ENCODE peak calls at places on chromosomes 1 and 21, in six cellular contexts. J is SHP77; R is MCF 10A; O is activated CD4-positive, alpha-beta T cell treated with anti-CD3 and anti-CD28 coated beads for 4 hours; Q is KG1; Z is fibroblast of villous mesenchyme. W is an unnamed sample.

GRCh38 chr1:96536576-96536975 is 185.0 kb upstream of the PTBP2 start:
- DNase-seq in J (no peak), R (no peak), O (no peak), Q (no peak), Z (peak), W (no peak)

GRCh38 chr1:112762541-112763141 is 47.5 kb upstream of the PPM1J start:
- DNase-seq in J (peak), R (no peak), O (no peak), Q (no peak), Z (peak), W (no peak)

GRCh38 chr1:200866521-200866920 is 6.3 kb upstream of the GPR25 start:
- DNase-seq in J (no peak), R (no peak), O (no peak), Q (no peak), Z (peak), W (no peak)

GRCh38 chr1:95117207-95118018 is at the start of gene TLCD4:
- DNase-seq in J (peak), R (peak), O (peak), Q (no peak), Z (peak), W (peak)

GRCh38 chr1:10687782-10688408 is 108.6 kb downstream of the CASZ1 start:
- DNase-seq in J (no peak), R (peak), O (no peak), Q (no peak), Z (peak), W (no peak)

GRCh38 chr1:243233908-243234307 is 21.2 kb downstream of the CEP170 start:
- DNase-seq in J (no peak), R (no peak), O (no peak), Q (no peak), Z (peak), W (no peak)

GRCh38 chr1:118185083-118185899 is at the start of gene SPAG17:
- DNase-seq in J (no peak), R (no peak), O (no peak), Q (no peak), Z (peak), W (peak)

GRCh38 chr1:154431586-154432373 is 26.6 kb downstream of the IL6R start:
- DNase-seq in J (no peak), R (peak), O (peak), Q (no peak), Z (peak), W (no peak)

GRCh38 chr1:227245613-227246320 is 72.5 kb downstream of the CDC42BPA start:
- DNase-seq in J (no peak), R (no peak), O (no peak), Q (no peak), Z (no peak), W (no peak)

GRCh38 chr1:7529917-7530316 is 241.2 kb upstream of the VAMP3 start:
- DNase-seq in J (no peak), R (no peak), O (no peak), Q (no peak), Z (no peak), W (no peak)

GRCh38 chr1:41678141-41678878 is 193.8 kb upstream of the EDN2 start:
- DNase-seq in J (no peak), R (no peak), O (no peak), Q (no peak), Z (peak), W (no peak)

GRCh38 chr1:82733645-82734044 is 932.9 kb downstream of the ADGRL2 start:
- DNase-seq in J (no peak), R (no peak), O (no peak), Q (no peak), Z (no peak), W (no peak)

GRCh38 chr1:113041569-113042335 is 31.2 kb upstream of the LRIG2 start:
- DNase-seq in J (no peak), R (peak), O (no peak), Q (no peak), Z (peak), W (no peak)

GRCh38 chr1:15431571-15431948 is 6.7 kb upstream of the CTRC start:
- DNase-seq in J (no peak), R (no peak), O (no peak), Q (no peak), Z (no peak), W (no peak)

GRCh38 chr1:235207202-235207565 is 46.1 kb upstream of the RBM34 start:
- DNase-seq in J (no peak), R (no peak), O (peak), Q (no peak), Z (no peak), W (no peak)

GRCh38 chr1:29502901-29503300 is 266.6 kb downstream of the PTPRU start:
- DNase-seq in J (no peak), R (no peak), O (no peak), Q (no peak), Z (no peak), W (peak)

GRCh38 chr1:79603862-79604261 is 597.3 kb upstream of the ADGRL4 start:
- DNase-seq in J (no peak), R (peak), O (no peak), Q (no peak), Z (peak), W (no peak)

GRCh38 chr1:43065191-43065590 is 106.5 kb upstream of the SLC2A1 start:
- DNase-seq in J (no peak), R (peak), O (no peak), Q (no peak), Z (no peak), W (no peak)

GRCh38 chr1:211183924-211184323 is 50.0 kb upstream of the KCNH1 start:
- DNase-seq in J (no peak), R (no peak), O (no peak), Q (no peak), Z (peak), W (no peak)

GRCh38 chr1:25756210-25756609 is 43.8 kb upstream of the SELENON start:
- DNase-seq in J (no peak), R (no peak), O (no peak), Q (no peak), Z (no peak), W (no peak)

GRCh38 chr1:91622586-91622985 is 121.9 kb downstream of the CDC7 start:
- DNase-seq in J (no peak), R (no peak), O (no peak), Q (no peak), Z (no peak), W (no peak)

GRCh38 chr1:200364121-200364759 is 45.6 kb downstream of the ZNF281 start:
- DNase-seq in J (peak), R (peak), O (no peak), Q (no peak), Z (peak), W (no peak)

GRCh38 chr1:9201421-9202239 is 32.9 kb upstream of the H6PD start:
- DNase-seq in J (no peak), R (peak), O (no peak), Q (no peak), Z (peak), W (no peak)

GRCh38 chr21:27225142-27225541 is 258.3 kb upstream of the ADAMTS5 start:
- DNase-seq in J (no peak), R (no peak), O (no peak), Q (no peak), Z (peak), W (no peak)

GRCh38 chr1:109399326-109399957 is 1.7 kb upstream of the SORT1 start:
- DNase-seq in J (peak), R (peak), O (no peak), Q (peak), Z (peak), W (no peak)

GRCh38 chr21:15241997-15242767 is 177.4 kb upstream of the NRIP1 start:
- DNase-seq in J (no peak), R (peak), O (no peak), Q (no peak), Z (no peak), W (no peak)

GRCh38 chr1:245946905-245947304 is 560.2 kb downstream of the SMYD3 start:
- DNase-seq in J (no peak), R (no peak), O (no peak), Q (no peak), Z (no peak), W (no peak)

GRCh38 chr1:203480525-203481084 is 5.0 kb downstream of the PRELP start:
- DNase-seq in J (peak), R (peak), O (peak), Q (no peak), Z (peak), W (peak)

GRCh38 chr1:224851210-224851849 is 78.1 kb upstream of the DNAH14 start:
- DNase-seq in J (peak), R (peak), O (peak), Q (peak), Z (peak), W (peak)

GRCh38 chr1:174995121-174995520 is 4.6 kb upstream of the CACYBP start:
- DNase-seq in J (no peak), R (no peak), O (no peak), Q (no peak), Z (peak), W (no peak)

GRCh38 chr1:176795929-176796328 is 333.0 kb downstream of the PAPPA2 start:
- DNase-seq in J (no peak), R (peak), O (no peak), Q (no peak), Z (no peak), W (no peak)

GRCh38 chr21:37210799-37211198 is 56.3 kb downstream of the VPS26C start:
- DNase-seq in J (no peak), R (no peak), O (no peak), Q (no peak), Z (no peak), W (no peak)

GRCh38 chr1:160120797-160121196 is 5.2 kb downstream of the ATP1A2 start:
- DNase-seq in J (no peak), R (no peak), O (no peak), Q (no peak), Z (no peak), W (no peak)

GRCh38 chr21:44611551-44611950 is 328 bp upstream of the KRTAP10-8 start:
- DNase-seq in J (no peak), R (no peak), O (no peak), Q (no peak), Z (no peak), W (no peak)

GRCh38 chr1:151881479-151881878 is 27.8 kb downstream of the THEM4 start:
- DNase-seq in J (no peak), R (peak), O (no peak), Q (no peak), Z (no peak), W (no peak)

GRCh38 chr1:53946252-53947171 is at the start of gene LRRC42:
- DNase-seq in J (peak), R (no peak), O (peak), Q (peak), Z (no peak), W (no peak)

GRCh38 chr1:157370698-157371097 is 181.6 kb downstream of the FCRL5 start:
- DNase-seq in J (no peak), R (no peak), O (no peak), Q (no peak), Z (no peak), W (no peak)